ENCODE peak calls at places on chromosomes 11 and 22, in four cellular contexts. U is stimulated activated CD4-positive, alpha-beta T cell treated with anti-CD3 and anti-CD28 coated beads, TNF-alpha, amount 100 ng/mL, for 4 hours; T is AG04449; F is heart right ventricle. G is an unnamed sample.

GRCh38 chr11:117713676-117714075 is 83.3 kb downstream of the DSCAML1 start:
- DNase-seq in U (no peak), T (no peak), F (no peak), G (no peak)

GRCh38 chr11:11247576-11247975 is 105.5 kb downstream of the CSNK2A3 start:
- DNase-seq in U (no peak), T (no peak), F (no peak), G (no peak)

GRCh38 chr11:5275369-5276110 is 5.8 kb upstream of the HBE1 start:
- DNase-seq in U (no peak), T (no peak), F (no peak), G (no peak)

GRCh38 chr22:34814260-34814659 is 251.7 kb upstream of the ISX start:
- DNase-seq in U (no peak), T (no peak), F (no peak), G (no peak)

GRCh38 chr11:61509058-61510029 is 795 bp downstream of the LRRC10B start:
- DNase-seq in U (peak), T (no peak), F (peak), G (peak)

GRCh38 chr22:33986954-33987353 is 66.7 kb upstream of the LARGE1 start:
- DNase-seq in U (no peak), T (no peak), F (no peak), G (no peak)

GRCh38 chr11:112949781-112950575 is 11.2 kb upstream of the NCAM1 start:
- DNase-seq in U (no peak), T (no peak), F (peak), G (no peak)

GRCh38 chr22:28977050-28977449 is 84.6 kb downstream of the C22orf31 start:
- DNase-seq in U (no peak), T (no peak), F (no peak), G (no peak)

GRCh38 chr11:35413568-35413967 is 5.8 kb downstream of the SLC1A2 start:
- DNase-seq in U (no peak), T (no peak), F (no peak), G (no peak)

GRCh38 chr11:73388241-73389133 is 12.3 kb downstream of the RELT start:
- DNase-seq in U (no peak), T (no peak), F (peak), G (no peak)

GRCh38 chr22:40462195-40462988 is 92.0 kb downstream of the SGSM3 start:
- DNase-seq in U (no peak), T (no peak), F (no peak), G (no peak)

GRCh38 chr11:76515494-76515893 is 70.7 kb downstream of the EMSY start:
- DNase-seq in U (no peak), T (no peak), F (no peak), G (no peak)

GRCh38 chr11:35978173-35978572 is 34.3 kb downstream of the LDLRAD3 start:
- DNase-seq in U (no peak), T (no peak), F (no peak), G (no peak)

GRCh38 chr22:31160328-31160978 is 471 bp downstream of the RNF185 start:
- DNase-seq in U (no peak), T (no peak), F (no peak), G (no peak)

GRCh38 chr22:35230417-35230816 is 26.9 kb upstream of the HMGXB4 start:
- DNase-seq in U (no peak), T (no peak), F (no peak), G (no peak)

GRCh38 chr11:126129681-126130671 is 67.3 kb upstream of the CDON start:
- DNase-seq in U (no peak), T (no peak), F (no peak), G (no peak)

GRCh38 chr11:10019906-10020682 is 273.9 kb downstream of the SBF2 start:
- DNase-seq in U (no peak), T (no peak), F (no peak), G (no peak)

GRCh38 chr22:17368727-17369552 is at the start of gene CECR2:
- DNase-seq in U (no peak), T (no peak), F (peak), G (no peak)

GRCh38 chr11:114416441-114416928 is 16.0 kb downstream of the RBM7 start:
- DNase-seq in U (no peak), T (no peak), F (no peak), G (no peak)